ENCODE peak calls at places on chromosome 17, in five cellular contexts. J, Y, D, N and X are unnamed samples.

GRCh38 chr17:28756025-28756804 is 12.4 kb downstream of the TRAF4 start:
- DNase-seq in D (no peak), N (no peak), J (no peak), Y (no peak), X (no peak)

GRCh38 chr17:17201907-17202306 is 4.2 kb downstream of the PLD6 start:
- DNase-seq in Y (no peak), J (no peak), N (no peak), D (no peak), X (no peak)

GRCh38 chr17:81371910-81372760 is 23.1 kb upstream of the BAHCC1 start:
- DNase-seq in Y (peak; percentile 75), J (no peak), D (no peak), N (no peak), X (no peak)

GRCh38 chr17:42750730-42751356 is 6.0 kb upstream of the EZH1 start:
- DNase-seq in Y (no peak), D (no peak), J (no peak), N (no peak), X (no peak)

GRCh38 chr17:78366109-78366848 is 6.4 kb upstream of the SOCS3 start:
- DNase-seq in N (no peak), Y (no peak), J (no peak), D (no peak), X (no peak)

GRCh38 chr17:20967776-20968175 is 75.0 kb downstream of the USP22 start:
- DNase-seq in J (no peak), Y (no peak), D (no peak), N (no peak), X (no peak)

GRCh38 chr17:74373838-74374606 is 6.7 kb downstream of the GPR142 start:
- DNase-seq in N (no peak), J (no peak), D (no peak), Y (peak; percentile 88), X (no peak)

GRCh38 chr17:40646791-40647548 is 648 bp downstream of the SMARCE1 start:
- DNase-seq in N (no peak), Y (no peak), D (peak; percentile 58), J (peak; percentile 4), X (no peak)

GRCh38 chr17:81741594-81742452 is 29.7 kb downstream of the SLC25A10 start:
- DNase-seq in N (no peak), D (peak; percentile 7), Y (no peak), J (no peak), X (no peak)

GRCh38 chr17:44927696-44928095 is 12.4 kb upstream of the GFAP start:
- DNase-seq in N (no peak), D (no peak), J (no peak), Y (no peak), X (no peak)

GRCh38 chr17:28306954-28307401 is 12.0 kb upstream of the TMEM97 start:
- DNase-seq in N (no peak), D (no peak), J (no peak), Y (no peak), X (no peak)

GRCh38 chr17:70139449-70139993 is 29.8 kb upstream of the KCNJ2 start:
- DNase-seq in D (no peak), Y (no peak), N (no peak), J (no peak), X (no peak)

GRCh38 chr17:64107517-64108235 is 22.3 kb downstream of the ERN1 start:
- DNase-seq in Y (no peak), D (no peak), N (no peak), J (no peak), X (no peak)

GRCh38 chr17:3020381-3020780 is 43.0 kb downstream of the OR1D5 start:
- DNase-seq in D (no peak), Y (no peak), N (no peak), J (no peak), X (no peak)

GRCh38 chr17:41777157-41777578 is 9.3 kb downstream of the JUP start:
- DNase-seq in D (no peak), N (no peak), J (no peak), Y (peak; percentile 45), X (peak; percentile 77)

GRCh38 chr17:27780441-27781404 is 19.6 kb downstream of the NOS2 start:
- DNase-seq in Y (no peak), J (no peak), N (no peak), D (no peak), X (no peak)

GRCh38 chr17:61970030-61970429 is 42.2 kb upstream of the INTS2 start:
- DNase-seq in N (no peak), D (no peak), Y (no peak), J (no peak), X (no peak)